ENCODE peak calls at places on chromosomes 7 and 10, in five cellular contexts. One of them, this sample, is unnamed.

GRCh38 chr7:34162676-34163075 is 257.3 kb downstream of the BMPER start:
- DNase-seq in GM06990: no peak
- DNase-seq in fibroblast of gingiva: no peak
- DNase-seq in NCI-H1105: peak
- DNase-seq in stimulated activated CD8-positive, alpha-beta memory T cell treated with anti-CD3 and anti-CD28 coated beads, Interleukin-2, amount 100 ng/mL, for 48 hours: no peak
- DNase-seq in this sample: no peak

GRCh38 chr10:87862644-87863101 is 660 bp downstream of the KLLN start:
- DNase-seq in GM06990: no peak
- DNase-seq in fibroblast of gingiva: no peak
- DNase-seq in NCI-H1105: no peak
- DNase-seq in stimulated activated CD8-positive, alpha-beta memory T cell treated with anti-CD3 and anti-CD28 coated beads, Interleukin-2, amount 100 ng/mL, for 48 hours: peak
- DNase-seq in this sample: no peak

GRCh38 chr10:12631787-12632562 is 282.6 kb downstream of the CAMK1D start:
- DNase-seq in GM06990: no peak
- DNase-seq in fibroblast of gingiva: no peak
- DNase-seq in NCI-H1105: no peak
- DNase-seq in stimulated activated CD8-positive, alpha-beta memory T cell treated with anti-CD3 and anti-CD28 coated beads, Interleukin-2, amount 100 ng/mL, for 48 hours: no peak
- DNase-seq in this sample: no peak

GRCh38 chr7:19119901-19120486 is 2.6 kb upstream of the TWIST1 start:
- DNase-seq in GM06990: no peak
- DNase-seq in fibroblast of gingiva: no peak
- DNase-seq in NCI-H1105: no peak
- DNase-seq in stimulated activated CD8-positive, alpha-beta memory T cell treated with anti-CD3 and anti-CD28 coated beads, Interleukin-2, amount 100 ng/mL, for 48 hours: no peak
- DNase-seq in this sample: peak

GRCh38 chr7:2233876-2234275 is 1.1 kb upstream of the MAD1L1 start:
- DNase-seq in GM06990: no peak
- DNase-seq in fibroblast of gingiva: no peak
- DNase-seq in NCI-H1105: no peak
- DNase-seq in stimulated activated CD8-positive, alpha-beta memory T cell treated with anti-CD3 and anti-CD28 coated beads, Interleukin-2, amount 100 ng/mL, for 48 hours: no peak
- DNase-seq in this sample: no peak

GRCh38 chr10:123573236-123574147 is 92.7 kb upstream of the GPR26 start:
- DNase-seq in GM06990: no peak
- DNase-seq in fibroblast of gingiva: no peak
- DNase-seq in NCI-H1105: no peak
- DNase-seq in stimulated activated CD8-positive, alpha-beta memory T cell treated with anti-CD3 and anti-CD28 coated beads, Interleukin-2, amount 100 ng/mL, for 48 hours: peak
- DNase-seq in this sample: peak

GRCh38 chr7:37081436-37081835 is 357.1 kb upstream of the AOAH start:
- DNase-seq in GM06990: no peak
- DNase-seq in fibroblast of gingiva: no peak
- DNase-seq in NCI-H1105: peak
- DNase-seq in stimulated activated CD8-positive, alpha-beta memory T cell treated with anti-CD3 and anti-CD28 coated beads, Interleukin-2, amount 100 ng/mL, for 48 hours: no peak
- DNase-seq in this sample: no peak

GRCh38 chr7:28988818-28989595 is 30.9 kb upstream of the TRIL start:
- DNase-seq in GM06990: no peak
- DNase-seq in fibroblast of gingiva: peak
- DNase-seq in NCI-H1105: no peak
- DNase-seq in stimulated activated CD8-positive, alpha-beta memory T cell treated with anti-CD3 and anti-CD28 coated beads, Interleukin-2, amount 100 ng/mL, for 48 hours: no peak
- DNase-seq in this sample: peak

GRCh38 chr7:43787771-43788170 is 29.3 kb downstream of the BLVRA start:
- DNase-seq in GM06990: no peak
- DNase-seq in fibroblast of gingiva: no peak
- DNase-seq in NCI-H1105: no peak
- DNase-seq in stimulated activated CD8-positive, alpha-beta memory T cell treated with anti-CD3 and anti-CD28 coated beads, Interleukin-2, amount 100 ng/mL, for 48 hours: no peak
- DNase-seq in this sample: no peak

GRCh38 chr7:103446046-103446520 is at the start of gene SLC26A5:
- DNase-seq in GM06990: peak
- DNase-seq in fibroblast of gingiva: no peak
- DNase-seq in NCI-H1105: peak
- DNase-seq in stimulated activated CD8-positive, alpha-beta memory T cell treated with anti-CD3 and anti-CD28 coated beads, Interleukin-2, amount 100 ng/mL, for 48 hours: peak
- DNase-seq in this sample: no peak

GRCh38 chr10:62972103-62972502 is 155.9 kb upstream of the EGR2 start:
- DNase-seq in GM06990: no peak
- DNase-seq in fibroblast of gingiva: no peak
- DNase-seq in NCI-H1105: no peak
- DNase-seq in stimulated activated CD8-positive, alpha-beta memory T cell treated with anti-CD3 and anti-CD28 coated beads, Interleukin-2, amount 100 ng/mL, for 48 hours: no peak
- DNase-seq in this sample: peak

GRCh38 chr10:79350407-79351154 is 3.3 kb downstream of the PPIF start:
- DNase-seq in GM06990: no peak
- DNase-seq in fibroblast of gingiva: no peak
- DNase-seq in NCI-H1105: no peak
- DNase-seq in stimulated activated CD8-positive, alpha-beta memory T cell treated with anti-CD3 and anti-CD28 coated beads, Interleukin-2, amount 100 ng/mL, for 48 hours: no peak
- DNase-seq in this sample: no peak

GRCh38 chr10:118455181-118455695 is 113.1 kb upstream of the FAM204A start:
- DNase-seq in GM06990: no peak
- DNase-seq in fibroblast of gingiva: no peak
- DNase-seq in NCI-H1105: no peak
- DNase-seq in stimulated activated CD8-positive, alpha-beta memory T cell treated with anti-CD3 and anti-CD28 coated beads, Interleukin-2, amount 100 ng/mL, for 48 hours: no peak
- DNase-seq in this sample: no peak

GRCh38 chr10:98404571-98405396 is 10.2 kb downstream of the PYROXD2 start:
- DNase-seq in GM06990: no peak
- DNase-seq in fibroblast of gingiva: peak
- DNase-seq in NCI-H1105: no peak
- DNase-seq in stimulated activated CD8-positive, alpha-beta memory T cell treated with anti-CD3 and anti-CD28 coated beads, Interleukin-2, amount 100 ng/mL, for 48 hours: no peak
- DNase-seq in this sample: peak

GRCh38 chr10:100637785-100638184 is 102.0 kb downstream of the HIF1AN start:
- DNase-seq in GM06990: no peak
- DNase-seq in fibroblast of gingiva: no peak
- DNase-seq in NCI-H1105: no peak
- DNase-seq in stimulated activated CD8-positive, alpha-beta memory T cell treated with anti-CD3 and anti-CD28 coated beads, Interleukin-2, amount 100 ng/mL, for 48 hours: no peak
- DNase-seq in this sample: no peak

GRCh38 chr7:92527300-92528187 is 776 bp downstream of the PEX1 start:
- DNase-seq in GM06990: peak
- DNase-seq in fibroblast of gingiva: peak
- DNase-seq in NCI-H1105: peak
- DNase-seq in stimulated activated CD8-positive, alpha-beta memory T cell treated with anti-CD3 and anti-CD28 coated beads, Interleukin-2, amount 100 ng/mL, for 48 hours: peak
- DNase-seq in this sample: peak

GRCh38 chr7:805261-805660 is 27.0 kb upstream of the SUN1 start:
- DNase-seq in GM06990: no peak
- DNase-seq in fibroblast of gingiva: no peak
- DNase-seq in NCI-H1105: no peak
- DNase-seq in stimulated activated CD8-positive, alpha-beta memory T cell treated with anti-CD3 and anti-CD28 coated beads, Interleukin-2, amount 100 ng/mL, for 48 hours: no peak
- DNase-seq in this sample: no peak

GRCh38 chr10:125120046-125120710 is 40.2 kb downstream of the CTBP2 start:
- DNase-seq in GM06990: no peak
- DNase-seq in fibroblast of gingiva: peak
- DNase-seq in NCI-H1105: no peak
- DNase-seq in stimulated activated CD8-positive, alpha-beta memory T cell treated with anti-CD3 and anti-CD28 coated beads, Interleukin-2, amount 100 ng/mL, for 48 hours: no peak
- DNase-seq in this sample: no peak

GRCh38 chr10:28915989-28916588 is 238.8 kb downstream of the BAMBI start:
- DNase-seq in GM06990: no peak
- DNase-seq in fibroblast of gingiva: no peak
- DNase-seq in NCI-H1105: no peak
- DNase-seq in stimulated activated CD8-positive, alpha-beta memory T cell treated with anti-CD3 and anti-CD28 coated beads, Interleukin-2, amount 100 ng/mL, for 48 hours: no peak
- DNase-seq in this sample: no peak

GRCh38 chr10:31586708-31587107 is 267.7 kb downstream of the ZEB1 start:
- DNase-seq in GM06990: no peak
- DNase-seq in fibroblast of gingiva: no peak
- DNase-seq in NCI-H1105: no peak
- DNase-seq in stimulated activated CD8-positive, alpha-beta memory T cell treated with anti-CD3 and anti-CD28 coated beads, Interleukin-2, amount 100 ng/mL, for 48 hours: no peak
- DNase-seq in this sample: no peak

GRCh38 chr7:8125680-8126444 is 136.1 kb downstream of the ICA1 start:
- DNase-seq in GM06990: peak
- DNase-seq in fibroblast of gingiva: no peak
- DNase-seq in NCI-H1105: no peak
- DNase-seq in stimulated activated CD8-positive, alpha-beta memory T cell treated with anti-CD3 and anti-CD28 coated beads, Interleukin-2, amount 100 ng/mL, for 48 hours: peak
- DNase-seq in this sample: no peak

GRCh38 chr7:144720139-144720538 is 115.7 kb downstream of the TPK1 start:
- DNase-seq in GM06990: no peak
- DNase-seq in fibroblast of gingiva: peak
- DNase-seq in NCI-H1105: no peak
- DNase-seq in stimulated activated CD8-positive, alpha-beta memory T cell treated with anti-CD3 and anti-CD28 coated beads, Interleukin-2, amount 100 ng/mL, for 48 hours: no peak
- DNase-seq in this sample: no peak

GRCh38 chr10:128539784-128540759 is 413.8 kb upstream of the MKI67 start:
- DNase-seq in GM06990: no peak
- DNase-seq in fibroblast of gingiva: no peak
- DNase-seq in NCI-H1105: no peak
- DNase-seq in stimulated activated CD8-positive, alpha-beta memory T cell treated with anti-CD3 and anti-CD28 coated beads, Interleukin-2, amount 100 ng/mL, for 48 hours: no peak
- DNase-seq in this sample: no peak

GRCh38 chr7:144032483-144032882 is 16.3 kb upstream of the OR2A5 start:
- DNase-seq in GM06990: no peak
- DNase-seq in fibroblast of gingiva: no peak
- DNase-seq in NCI-H1105: no peak
- DNase-seq in stimulated activated CD8-positive, alpha-beta memory T cell treated with anti-CD3 and anti-CD28 coated beads, Interleukin-2, amount 100 ng/mL, for 48 hours: no peak
- DNase-seq in this sample: no peak

GRCh38 chr10:58625070-58625469 is 112.4 kb downstream of the BICC1 start:
- DNase-seq in GM06990: no peak
- DNase-seq in fibroblast of gingiva: peak
- DNase-seq in NCI-H1105: no peak
- DNase-seq in stimulated activated CD8-positive, alpha-beta memory T cell treated with anti-CD3 and anti-CD28 coated beads, Interleukin-2, amount 100 ng/mL, for 48 hours: no peak
- DNase-seq in this sample: peak

GRCh38 chr7:57375783-57376182 is 74.2 kb upstream of the ZNF716 start:
- DNase-seq in GM06990: no peak
- DNase-seq in fibroblast of gingiva: no peak
- DNase-seq in NCI-H1105: no peak
- DNase-seq in stimulated activated CD8-positive, alpha-beta memory T cell treated with anti-CD3 and anti-CD28 coated beads, Interleukin-2, amount 100 ng/mL, for 48 hours: no peak
- DNase-seq in this sample: no peak

GRCh38 chr7:92747041-92747835 is 89.1 kb downstream of the CDK6 start:
- DNase-seq in GM06990: no peak
- DNase-seq in fibroblast of gingiva: no peak
- DNase-seq in NCI-H1105: no peak
- DNase-seq in stimulated activated CD8-positive, alpha-beta memory T cell treated with anti-CD3 and anti-CD28 coated beads, Interleukin-2, amount 100 ng/mL, for 48 hours: no peak
- DNase-seq in this sample: no peak

GRCh38 chr7:135240446-135240845 is 6.8 kb downstream of the STRA8 start:
- DNase-seq in GM06990: no peak
- DNase-seq in fibroblast of gingiva: no peak
- DNase-seq in NCI-H1105: no peak
- DNase-seq in stimulated activated CD8-positive, alpha-beta memory T cell treated with anti-CD3 and anti-CD28 coated beads, Interleukin-2, amount 100 ng/mL, for 48 hours: no peak
- DNase-seq in this sample: no peak

GRCh38 chr10:69345402-69345801 is 67.1 kb downstream of the HK1 start:
- DNase-seq in GM06990: no peak
- DNase-seq in fibroblast of gingiva: no peak
- DNase-seq in NCI-H1105: peak
- DNase-seq in stimulated activated CD8-positive, alpha-beta memory T cell treated with anti-CD3 and anti-CD28 coated beads, Interleukin-2, amount 100 ng/mL, for 48 hours: no peak
- DNase-seq in this sample: no peak

GRCh38 chr10:15035385-15036301 is 8.1 kb upstream of the OLAH start:
- DNase-seq in GM06990: no peak
- DNase-seq in fibroblast of gingiva: peak
- DNase-seq in NCI-H1105: no peak
- DNase-seq in stimulated activated CD8-positive, alpha-beta memory T cell treated with anti-CD3 and anti-CD28 coated beads, Interleukin-2, amount 100 ng/mL, for 48 hours: no peak
- DNase-seq in this sample: peak

GRCh38 chr10:106182542-106182941 is 982.0 kb downstream of the SORCS1 start:
- DNase-seq in GM06990: no peak
- DNase-seq in fibroblast of gingiva: no peak
- DNase-seq in NCI-H1105: no peak
- DNase-seq in stimulated activated CD8-positive, alpha-beta memory T cell treated with anti-CD3 and anti-CD28 coated beads, Interleukin-2, amount 100 ng/mL, for 48 hours: no peak
- DNase-seq in this sample: no peak

This sample was measured in adipocyte.